ENCODE peak calls at places on chromosomes 2 and 18, in five cellular contexts. One of them, this sample, is unnamed.

GRCh38 chr2:240722376-240722775 is 30.7 kb downstream of the AQP12A start:
- DNase-seq in SK-N-SH: no peak
- DNase-seq in HepG2: no peak
- DNase-seq in IMR-90: no peak
- DNase-seq in K562: no peak
- DNase-seq in this sample: no peak

GRCh38 chr18:61954347-61954746 is 61.5 kb upstream of the RNF152 start:
- DNase-seq in SK-N-SH: no peak
- DNase-seq in HepG2: no peak
- DNase-seq in IMR-90: no peak
- DNase-seq in K562: no peak
- DNase-seq in this sample: no peak

GRCh38 chr2:197113221-197113831 is 186.8 kb upstream of the PGAP1 start:
- DNase-seq in SK-N-SH: peak; percentile 37
- DNase-seq in HepG2: peak; percentile 12
- DNase-seq in IMR-90: peak; percentile 45
- DNase-seq in K562: peak; percentile 9
- DNase-seq in this sample: no peak

GRCh38 chr2:119282966-119283511 is 59.4 kb downstream of the STEAP3 start:
- DNase-seq in SK-N-SH: no peak
- DNase-seq in HepG2: no peak
- DNase-seq in IMR-90: no peak
- DNase-seq in K562: no peak
- DNase-seq in this sample: no peak

GRCh38 chr2:162111958-162112850 is 38.2 kb upstream of the DPP4 start:
- DNase-seq in SK-N-SH: no peak
- DNase-seq in HepG2: peak; percentile 76
- DNase-seq in IMR-90: peak; percentile 12
- DNase-seq in K562: no peak
- DNase-seq in this sample: no peak

GRCh38 chr2:179749210-179749609 is 112.2 kb downstream of the ZNF385B start:
- DNase-seq in SK-N-SH: no peak
- DNase-seq in HepG2: no peak
- DNase-seq in IMR-90: peak; percentile 63
- DNase-seq in K562: no peak
- DNase-seq in this sample: no peak

GRCh38 chr2:137185378-137186078 is 420.2 kb downstream of the THSD7B start:
- DNase-seq in SK-N-SH: no peak
- DNase-seq in HepG2: no peak
- DNase-seq in IMR-90: no peak
- DNase-seq in K562: no peak
- DNase-seq in this sample: no peak

GRCh38 chr2:149562304-149562703 is 25.3 kb downstream of the MMADHC start:
- DNase-seq in SK-N-SH: peak; percentile 3
- DNase-seq in HepG2: peak; percentile 47
- DNase-seq in IMR-90: peak; percentile 59
- DNase-seq in K562: no peak
- DNase-seq in this sample: no peak

GRCh38 chr18:36539674-36540073 is 242.2 kb downstream of the FHOD3 start:
- DNase-seq in SK-N-SH: no peak
- DNase-seq in HepG2: no peak
- DNase-seq in IMR-90: peak; percentile 35
- DNase-seq in K562: no peak
- DNase-seq in this sample: no peak

GRCh38 chr2:188042412-188042811 is 249.3 kb upstream of the GULP1 start:
- DNase-seq in SK-N-SH: no peak
- DNase-seq in HepG2: no peak
- DNase-seq in IMR-90: peak; percentile 82
- DNase-seq in K562: no peak
- DNase-seq in this sample: no peak

GRCh38 chr2:73970850-73971471 is 13.7 kb upstream of the TET3 start:
- DNase-seq in SK-N-SH: peak; percentile 50
- DNase-seq in HepG2: peak; percentile 29
- DNase-seq in IMR-90: no peak
- DNase-seq in K562: peak; percentile 66
- DNase-seq in this sample: peak; percentile 88

GRCh38 chr2:240733803-240734495 is 42.3 kb downstream of the AQP12A start:
- DNase-seq in SK-N-SH: no peak
- DNase-seq in HepG2: no peak
- DNase-seq in IMR-90: no peak
- DNase-seq in K562: no peak
- DNase-seq in this sample: no peak

GRCh38 chr18:75107196-75107930 is 101.6 kb downstream of the PTGR3 start:
- DNase-seq in SK-N-SH: no peak
- DNase-seq in HepG2: no peak
- DNase-seq in IMR-90: no peak
- DNase-seq in K562: no peak
- DNase-seq in this sample: no peak

GRCh38 chr2:72010647-72011355 is 136.9 kb downstream of the CYP26B1 start:
- DNase-seq in SK-N-SH: peak; percentile 2
- DNase-seq in HepG2: no peak
- DNase-seq in IMR-90: no peak
- DNase-seq in K562: no peak
- DNase-seq in this sample: no peak

GRCh38 chr18:6885992-6886823 is 156.7 kb downstream of the ARHGAP28 start:
- DNase-seq in SK-N-SH: peak; percentile 65
- DNase-seq in HepG2: peak; percentile 35
- DNase-seq in IMR-90: peak; percentile 59
- DNase-seq in K562: peak; percentile 62
- DNase-seq in this sample: no peak

GRCh38 chr2:112926707-112927106 is 15.7 kb downstream of the IL37 start:
- DNase-seq in SK-N-SH: no peak
- DNase-seq in HepG2: no peak
- DNase-seq in IMR-90: no peak
- DNase-seq in K562: no peak
- DNase-seq in this sample: no peak

GRCh38 chr2:168751104-168751768 is 51.2 kb upstream of the NOSTRIN start:
- DNase-seq in SK-N-SH: no peak
- DNase-seq in HepG2: no peak
- DNase-seq in IMR-90: no peak
- DNase-seq in K562: no peak
- DNase-seq in this sample: no peak

GRCh38 chr2:162989507-162989906 is 150.9 kb upstream of the KCNH7 start:
- DNase-seq in SK-N-SH: no peak
- DNase-seq in HepG2: no peak
- DNase-seq in IMR-90: no peak
- DNase-seq in K562: no peak
- DNase-seq in this sample: no peak

GRCh38 chr2:241912021-241912555 is 42.6 kb downstream of the RTP5 start:
- DNase-seq in SK-N-SH: no peak
- DNase-seq in HepG2: peak; percentile 29
- DNase-seq in IMR-90: no peak
- DNase-seq in K562: no peak
- DNase-seq in this sample: no peak

GRCh38 chr2:207528980-207529329 is 807 bp upstream of the CREB1 start:
- DNase-seq in SK-N-SH: no peak
- DNase-seq in HepG2: peak; percentile 25
- DNase-seq in IMR-90: no peak
- DNase-seq in K562: peak; percentile 29
- DNase-seq in this sample: no peak

GRCh38 chr2:160336091-160336490 is 136.0 kb upstream of the ITGB6 start:
- DNase-seq in SK-N-SH: no peak
- DNase-seq in HepG2: no peak
- DNase-seq in IMR-90: peak; percentile 77
- DNase-seq in K562: no peak
- DNase-seq in this sample: no peak

GRCh38 chr2:160339291-160339690 is 139.2 kb upstream of the ITGB6 start:
- DNase-seq in SK-N-SH: no peak
- DNase-seq in HepG2: no peak
- DNase-seq in IMR-90: no peak
- DNase-seq in K562: no peak
- DNase-seq in this sample: no peak

GRCh38 chr2:160339726-160340125 is 139.7 kb upstream of the ITGB6 start:
- DNase-seq in SK-N-SH: no peak
- DNase-seq in HepG2: no peak
- DNase-seq in IMR-90: no peak
- DNase-seq in K562: no peak
- DNase-seq in this sample: no peak

GRCh38 chr2:160337728-160338127 is 137.7 kb upstream of the ITGB6 start:
- DNase-seq in SK-N-SH: no peak
- DNase-seq in HepG2: no peak
- DNase-seq in IMR-90: no peak
- DNase-seq in K562: no peak
- DNase-seq in this sample: no peak

DNA sequence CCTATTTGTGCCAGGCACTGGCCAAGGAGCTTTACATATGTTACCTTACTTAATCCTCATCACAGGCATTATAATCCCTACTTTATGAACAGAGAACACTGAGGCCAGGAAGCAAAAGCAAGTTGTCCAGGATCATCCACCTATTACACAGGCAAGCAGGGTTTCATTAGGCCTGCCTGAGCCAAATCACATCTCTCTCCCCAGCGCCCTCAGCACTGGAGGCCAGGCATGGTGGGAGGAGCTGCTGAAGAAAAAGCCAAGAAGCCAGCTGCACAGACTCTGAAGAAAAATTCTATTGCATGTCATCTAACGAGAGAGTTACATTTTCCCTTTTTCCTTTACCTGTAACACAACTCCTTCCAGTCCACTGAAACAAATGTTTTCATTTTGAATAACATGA is 138.8 kb upstream of the ITGB6 start:
- DNase-seq in SK-N-SH: no peak
- DNase-seq in HepG2: no peak
- DNase-seq in IMR-90: peak; percentile 53
- DNase-seq in K562: no peak
- DNase-seq in this sample: no peak
- TF ChIP-seq MXI1 in SK-N-SH: no peak
- TF ChIP-seq MXI1 in HepG2: no peak
- TF ChIP-seq MXI1 in IMR-90: no peak
- TF ChIP-seq MXI1 in K562: no peak
- TF ChIP-seq MXI1 in this sample: no peak

DNA sequence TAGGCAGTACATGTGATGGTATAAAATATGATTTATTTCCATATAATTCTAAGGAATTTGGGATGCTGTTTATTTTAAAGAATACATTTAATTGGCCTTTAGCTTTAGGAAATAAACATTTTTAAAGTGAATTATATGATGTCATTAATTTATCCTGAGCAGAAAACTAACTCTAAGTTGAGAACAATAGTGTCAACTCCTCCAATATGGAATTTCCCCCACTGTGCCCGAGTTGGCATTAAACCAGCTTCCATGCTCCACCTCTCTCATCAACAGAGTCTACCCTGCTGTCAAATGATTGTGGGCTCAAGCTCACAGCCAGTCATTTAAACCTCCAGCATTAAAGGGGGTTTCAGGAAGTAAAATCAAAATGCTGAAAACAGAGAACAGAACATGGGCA is 252.6 kb downstream of the MTX2 start:
- DNase-seq in SK-N-SH: no peak
- DNase-seq in HepG2: no peak
- DNase-seq in IMR-90: no peak
- DNase-seq in K562: no peak
- DNase-seq in this sample: no peak
- TF ChIP-seq MXI1 in SK-N-SH: no peak
- TF ChIP-seq MXI1 in HepG2: no peak
- TF ChIP-seq MXI1 in IMR-90: no peak
- TF ChIP-seq MXI1 in K562: no peak
- TF ChIP-seq MXI1 in this sample: no peak

DNA sequence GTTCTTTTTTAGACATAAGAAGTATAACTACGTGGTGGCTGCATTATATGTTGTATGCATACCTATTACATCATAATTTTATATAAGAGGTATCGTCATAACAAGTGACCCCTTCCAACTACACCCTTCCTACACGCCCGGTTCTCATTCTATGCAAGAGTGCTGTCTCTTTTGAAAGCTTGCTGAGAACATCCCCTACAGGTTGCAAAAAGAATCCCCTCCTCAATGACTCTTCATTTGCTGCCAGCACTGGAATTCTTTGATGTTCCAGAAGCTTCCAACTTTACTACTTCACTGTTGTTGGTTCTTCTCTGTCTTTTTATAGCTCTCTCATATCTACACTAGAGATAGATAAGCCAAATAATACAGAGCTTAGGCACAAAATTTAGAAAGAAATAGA is 66.4 kb downstream of the CDH7 start:
- DNase-seq in SK-N-SH: no peak
- DNase-seq in HepG2: no peak
- DNase-seq in IMR-90: no peak
- DNase-seq in K562: no peak
- DNase-seq in this sample: no peak
- TF ChIP-seq MXI1 in SK-N-SH: no peak
- TF ChIP-seq MXI1 in HepG2: no peak
- TF ChIP-seq MXI1 in IMR-90: no peak
- TF ChIP-seq MXI1 in K562: no peak
- TF ChIP-seq MXI1 in this sample: no peak

DNA sequence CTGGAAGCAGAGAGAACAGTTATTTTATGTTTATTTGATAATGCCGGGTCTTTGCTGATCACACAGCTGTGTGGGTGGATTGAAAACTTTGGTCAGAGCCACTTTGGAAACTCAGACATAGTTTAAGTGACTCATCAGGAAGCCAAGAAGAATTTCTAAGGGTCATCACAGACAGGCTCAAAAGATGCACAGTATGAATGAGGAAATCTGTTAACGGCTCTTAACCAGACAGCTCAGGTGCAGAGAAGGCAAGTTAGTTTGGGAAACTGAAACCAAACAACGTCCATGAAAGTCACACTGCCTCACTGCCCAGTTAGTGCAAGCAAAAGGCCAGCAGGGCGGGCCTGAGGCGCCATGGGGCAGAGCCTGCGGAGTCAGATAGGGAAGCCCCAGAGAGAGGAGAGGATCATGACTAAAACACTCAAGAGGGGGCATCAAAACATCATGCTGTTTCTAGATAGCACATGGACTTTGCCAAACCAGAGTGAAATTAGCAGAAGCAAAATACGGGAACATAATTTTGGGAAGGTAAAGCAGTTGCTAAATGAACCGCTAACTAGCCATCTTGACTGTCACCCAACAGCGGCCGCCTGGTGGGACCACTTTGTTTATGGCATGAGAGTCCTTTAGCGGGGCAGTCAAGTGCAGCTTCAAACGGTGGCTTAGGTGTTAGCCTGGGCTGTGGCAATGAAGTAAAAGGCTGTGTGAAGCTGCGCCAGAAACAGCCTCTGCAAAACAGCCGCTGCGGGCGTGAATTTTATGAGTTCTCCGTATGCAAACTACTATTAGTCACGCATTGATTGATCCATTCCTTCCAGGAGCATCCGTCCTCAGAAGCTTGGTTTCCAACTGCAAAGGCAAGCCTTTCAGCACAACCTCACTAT is 101.2 kb downstream of the KCTD18 start:
- DNase-seq in SK-N-SH: no peak
- DNase-seq in HepG2: peak; percentile 52
- DNase-seq in IMR-90: peak; percentile 97
- DNase-seq in K562: peak; percentile 18
- DNase-seq in this sample: no peak
- TF ChIP-seq MXI1 in SK-N-SH: no peak
- TF ChIP-seq MXI1 in HepG2: no peak
- TF ChIP-seq MXI1 in IMR-90: no peak
- TF ChIP-seq MXI1 in K562: no peak
- TF ChIP-seq MXI1 in this sample: no peak

GRCh38 chr2:104599802-104600510 is 254.0 kb upstream of the POU3F3 start:
- DNase-seq in SK-N-SH: no peak
- DNase-seq in HepG2: no peak
- DNase-seq in IMR-90: no peak
- DNase-seq in K562: no peak
- DNase-seq in this sample: no peak
- TF ChIP-seq MXI1 in SK-N-SH: no peak
- TF ChIP-seq MXI1 in HepG2: no peak
- TF ChIP-seq MXI1 in IMR-90: no peak
- TF ChIP-seq MXI1 in K562: no peak
- TF ChIP-seq MXI1 in this sample: no peak

This sample was measured in GM12878.